ENCODE peak calls at places on chromosomes 6 and 20, in nine cellular contexts. Z is kidney epithelial cell, J is endodermal cell, Q is lower leg skin, T is HCT116, K is body of pancreas, F is astrocyte of the cerebellum, L is mucosa of descending colon, M is A673. S is an unnamed sample.
A peak's percentile ranks its signal among the peaks of the same experiment; 100 is the strongest.

GRCh38 chr20:63699466-63700198 is 3.2 kb downstream of the TNFRSF6B start:
- DNase-seq in Z (no peak), J (peak; percentile 50), Q (peak; percentile 84), T (no peak), K (no peak), F (no peak), L (peak; percentile 56), M (no peak), S (peak; percentile 73)

GRCh38 chr20:57164872-57165271 is 101.6 kb downstream of the BMP7 start:
- DNase-seq in Z (no peak), J (no peak), Q (no peak), T (no peak), K (no peak), F (no peak), L (no peak), M (no peak), S (no peak)

GRCh38 chr20:13567663-13568062 is 71.1 kb downstream of the TASP1 start:
- DNase-seq in Z (no peak), J (no peak), Q (no peak), T (no peak), K (no peak), F (no peak), L (no peak), M (no peak), S (no peak)

GRCh38 chr6:128456510-128457244 is 63.7 kb downstream of the PTPRK start:
- DNase-seq in Z (no peak), J (no peak), Q (no peak), T (no peak), K (no peak), F (no peak), L (no peak), M (no peak), S (no peak)

GRCh38 chr6:100453701-100454521 is 10.8 kb downstream of the SIM1 start:
- DNase-seq in Z (no peak), J (peak; percentile 92), Q (no peak), T (no peak), K (peak; percentile 70), F (no peak), L (no peak), M (no peak), S (no peak)

GRCh38 chr6:2665169-2666070 is 85.3 kb downstream of the MYLK4 start:
- DNase-seq in Z (no peak), J (no peak), Q (no peak), T (no peak), K (no peak), F (no peak), L (no peak), M (peak; percentile 67), S (no peak)

GRCh38 chr20:36569847-36570429 is 3.5 kb upstream of the TGIF2 start:
- DNase-seq in Z (no peak), J (peak; percentile 69), Q (no peak), T (no peak), K (no peak), F (peak; percentile 40), L (no peak), M (peak; percentile 67), S (no peak)

GRCh38 chr6:21831531-21832291 is 238.2 kb downstream of the SOX4 start:
- DNase-seq in Z (peak; percentile 94), J (no peak), Q (no peak), T (no peak), K (no peak), F (peak; percentile 93), L (no peak), M (no peak), S (no peak)

GRCh38 chr6:71383891-71384489 is 95.4 kb downstream of the OGFRL1 start:
- DNase-seq in Z (no peak), J (no peak), Q (no peak), T (peak; percentile 22), K (no peak), F (peak; percentile 64), L (no peak), M (peak; percentile 71), S (no peak)

GRCh38 chr20:39310363-39311037 is 348.4 kb downstream of the DHX35 start:
- DNase-seq in Z (no peak), J (peak; percentile 66), Q (no peak), T (no peak), K (no peak), F (no peak), L (no peak), M (peak; percentile 5), S (no peak)

GRCh38 chr6:113529879-113530278 is 327.3 kb upstream of the MARCKS start:
- DNase-seq in Z (no peak), J (no peak), Q (no peak), T (no peak), K (no peak), F (no peak), L (no peak), M (no peak), S (no peak)

GRCh38 chr6:144195671-144196070 is 45.4 kb downstream of the STX11 start:
- DNase-seq in Z (peak; percentile 21), J (no peak), Q (no peak), T (no peak), K (no peak), F (peak; percentile 11), L (no peak), M (no peak), S (no peak)

GRCh38 chr6:87675004-87675681 is 26.9 kb downstream of the AKIRIN2 start:
- DNase-seq in Z (no peak), J (no peak), Q (no peak), T (no peak), K (no peak), F (no peak), L (no peak), M (no peak), S (no peak)

DNA sequence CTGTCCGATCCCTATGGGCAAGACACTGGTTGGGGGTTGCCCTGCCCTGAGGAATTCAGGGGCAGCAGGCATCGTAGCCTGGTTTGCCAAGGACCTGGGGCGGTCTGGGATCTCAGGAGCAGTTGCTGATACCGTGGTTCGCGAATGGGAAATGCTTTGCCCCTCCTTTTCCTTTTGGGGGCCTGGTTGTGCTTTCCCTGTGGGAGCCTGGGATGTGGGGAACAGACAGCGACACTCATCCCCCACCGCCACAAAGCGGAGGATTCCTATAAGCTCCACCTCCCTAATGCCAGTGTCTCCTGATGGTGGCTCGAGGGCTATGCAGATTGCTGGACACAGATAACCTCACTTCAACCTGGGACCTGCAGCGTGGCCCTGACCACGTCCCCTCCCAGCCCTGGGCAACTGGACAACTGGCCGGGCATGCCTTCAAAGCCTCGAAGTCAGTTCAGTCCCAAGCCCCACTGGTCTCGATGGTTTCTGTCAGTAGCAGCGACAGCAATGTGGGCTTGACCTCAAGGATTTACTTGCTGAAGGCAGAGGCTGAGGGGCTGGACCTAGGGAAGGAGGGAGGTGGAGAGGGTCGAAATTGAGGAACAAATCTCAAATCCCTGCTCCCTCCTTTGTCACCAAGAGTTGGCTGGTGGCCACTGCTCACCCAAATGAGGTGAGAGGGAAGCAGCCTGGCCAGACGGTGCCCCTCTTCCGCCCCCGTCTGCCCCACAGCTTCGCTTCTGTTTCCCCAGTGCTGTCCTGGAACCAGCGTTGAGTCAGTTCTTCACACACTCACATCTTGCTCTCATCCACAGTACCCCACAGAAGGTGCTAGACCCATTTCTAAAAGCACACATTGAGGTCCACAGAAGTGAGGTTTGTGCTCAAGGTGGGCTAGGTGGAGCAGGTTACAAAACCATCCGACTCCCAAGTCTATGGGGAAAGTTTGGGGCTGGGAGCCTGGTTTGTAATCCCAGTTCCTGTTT is 3.5 kb downstream of the CEBPB start:
- DNase-seq in Z (no peak), J (peak; percentile 68), Q (no peak), T (no peak), K (no peak), F (no peak), L (no peak), M (no peak), S (no peak)
- TF ChIP-seq CTCF in Z (no peak), J (no peak), Q (no peak), T (no peak), K (no peak), F (no peak), L (no peak), M (no peak), S (no peak)

GRCh38 chr6:70162972-70163371 is 139.9 kb downstream of the COL9A1 start:
- DNase-seq in Z (no peak), J (no peak), Q (no peak), T (no peak), K (no peak), F (no peak), L (no peak), M (no peak), S (no peak)

GRCh38 chr6:70163795-70164194 is 139.1 kb downstream of the COL9A1 start:
- DNase-seq in Z (no peak), J (no peak), Q (no peak), T (no peak), K (no peak), F (no peak), L (no peak), M (no peak), S (no peak)

GRCh38 chr6:70164556-70164955 is 138.3 kb downstream of the COL9A1 start:
- DNase-seq in Z (no peak), J (no peak), Q (no peak), T (no peak), K (no peak), F (no peak), L (no peak), M (peak; percentile 27), S (no peak)

GRCh38 chr6:70172252-70172651 is 130.6 kb downstream of the COL9A1 start:
- DNase-seq in Z (no peak), J (no peak), Q (no peak), T (no peak), K (no peak), F (no peak), L (no peak), M (no peak), S (no peak)

GRCh38 chr6:70166088-70166958 is 136.6 kb downstream of the COL9A1 start:
- DNase-seq in Z (no peak), J (peak; percentile 83), Q (no peak), T (peak; percentile 16), K (peak; percentile 76), F (peak; percentile 6), L (peak; percentile 41), M (peak; percentile 83), S (no peak)
- TF ChIP-seq CTCF in Z (peak; percentile 91), J (peak; percentile 89), Q (no peak), T (peak; percentile 75), K (peak; percentile 67), F (peak; percentile 81), L (peak; percentile 54), M (peak; percentile 84), S (no peak)

DNA sequence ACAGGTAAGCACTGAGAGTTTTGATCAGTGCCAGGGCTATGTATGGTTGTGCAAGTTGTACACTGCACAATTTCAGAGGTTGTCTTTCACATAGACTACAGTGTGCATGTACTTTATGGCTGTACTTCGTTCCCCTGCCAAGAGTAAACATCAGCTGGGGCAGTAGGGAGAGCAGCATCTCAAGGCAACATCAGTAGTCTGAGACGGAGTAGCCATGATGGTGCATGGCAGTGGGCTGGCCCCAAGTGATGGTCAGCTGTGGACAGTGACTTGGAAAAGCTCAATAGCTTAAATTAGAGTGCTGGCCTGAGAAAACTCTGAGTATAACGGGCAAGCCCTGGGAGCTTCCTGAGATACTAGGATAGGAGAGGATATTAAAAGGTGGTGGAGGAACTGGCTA is 165.5 kb downstream of the TFAP2B start:
- DNase-seq in Z (no peak), J (no peak), Q (no peak), T (no peak), K (no peak), F (no peak), L (no peak), M (no peak), S (no peak)
- TF ChIP-seq CTCF in Z (no peak), J (no peak), Q (no peak), T (no peak), K (no peak), F (no peak), L (no peak), M (no peak), S (no peak)

GRCh38 chr6:160160450-160160849 is 38.8 kb downstream of the SLC22A1 start:
- DNase-seq in Z (no peak), J (peak; percentile 57), Q (no peak), T (no peak), K (no peak), F (peak; percentile 1), L (peak; percentile 61), M (peak; percentile 17), S (no peak)
- TF ChIP-seq CTCF in Z (no peak), J (no peak), Q (no peak), T (peak; percentile 17), K (peak; percentile 8), F (peak; percentile 17), L (no peak), M (no peak), S (no peak)